ENCODE peak calls at places on chromosomes 6 and 20, in five cellular contexts. B, G, Q, M and S are unnamed samples.

GRCh38 chr20:32780278-32780677 is 18.1 kb downstream of the DNMT3B start:
- DNase-seq in B (no peak), M (no peak), Q (no peak), G (no peak), S (no peak)

GRCh38 chr6:109795994-109796555 is 105.0 kb downstream of the FIG4 start:
- DNase-seq in Q (no peak), M (peak; percentile 52), G (no peak), B (no peak), S (no peak)

GRCh38 chr20:58420798-58421496 is 31.9 kb downstream of the VAPB start:
- DNase-seq in Q (no peak), M (peak; percentile 47), B (no peak), G (no peak), S (no peak)

GRCh38 chr6:153031335-153031955 is 28.9 kb upstream of the MTRF1L start:
- DNase-seq in B (no peak), Q (no peak), M (peak; percentile 34), G (no peak), S (peak; percentile 25)

GRCh38 chr20:4578375-4578774 is 143.3 kb upstream of the PRND start:
- DNase-seq in G (no peak), Q (no peak), B (no peak), M (no peak), S (no peak)

GRCh38 chr6:153568601-153569000 is 437.5 kb upstream of the RGS17 start:
- DNase-seq in Q (no peak), G (no peak), B (no peak), M (peak; percentile 71), S (no peak)

GRCh38 chr20:63855363-63856110 is 5.8 kb upstream of the ABHD16B start:
- DNase-seq in Q (no peak), M (no peak), G (no peak), B (no peak), S (no peak)

GRCh38 chr20:43983359-43983758 is 68.7 kb downstream of the TOX2 start:
- DNase-seq in Q (no peak), B (peak; percentile 50), G (no peak), M (no peak), S (no peak)

GRCh38 chr20:22717466-22717865 is 133.1 kb upstream of the FOXA2 start:
- DNase-seq in B (no peak), G (no peak), Q (no peak), M (peak; percentile 44), S (no peak)

GRCh38 chr20:41482647-41483552 is 116.3 kb upstream of the EMILIN3 start:
- DNase-seq in M (peak; percentile 86), B (no peak), Q (no peak), G (no peak), S (no peak)

GRCh38 chr6:39347906-39348585 is 25.5 kb upstream of the KCNK16 start:
- DNase-seq in Q (peak; percentile 69), B (peak; percentile 83), M (peak; percentile 82), G (peak; percentile 78), S (no peak)

GRCh38 chr6:140977425-140977824 is 1155.3 kb upstream of the GJE1 start:
- DNase-seq in B (no peak), Q (no peak), G (no peak), M (peak; percentile 34), S (no peak)

GRCh38 chr6:133553652-133554051 is 312.5 kb downstream of the EYA4 start:
- DNase-seq in B (no peak), Q (no peak), M (peak; percentile 87), G (no peak), S (peak; percentile 10)

GRCh38 chr6:1382883-1383728 is 6.3 kb upstream of the FOXF2 start:
- DNase-seq in Q (no peak), B (peak; percentile 78), G (no peak), M (no peak), S (no peak)

GRCh38 chr6:141483561-141484061 is 649.1 kb upstream of the GJE1 start:
- DNase-seq in M (peak; percentile 95), B (no peak), Q (no peak), G (no peak), S (peak; percentile 87)

GRCh38 chr6:11224252-11224965 is 8.1 kb downstream of the NEDD9 start:
- DNase-seq in G (no peak), M (no peak), B (no peak), Q (no peak), S (no peak)

GRCh38 chr6:108748063-108748462 is 100.2 kb upstream of the ARMC2 start:
- DNase-seq in M (no peak), B (no peak), G (no peak), Q (no peak), S (no peak)

GRCh38 chr6:38702471-38703397 is at the start of gene GLO1:
- DNase-seq in B (peak; percentile 97), M (peak; percentile 99), G (peak; percentile 98), Q (peak; percentile 97), S (peak; percentile 83)

GRCh38 chr6:166203641-166204222 is 36.1 kb upstream of the TBXT start:
- DNase-seq in Q (no peak), G (no peak), B (no peak), M (no peak), S (no peak)

GRCh38 chr20:20664795-20665194 is 47.6 kb downstream of the RALGAPA2 start:
- DNase-seq in M (peak; percentile 52), Q (no peak), G (no peak), B (no peak), S (peak; percentile 10)

GRCh38 chr6:3769610-3770009 is 18.1 kb upstream of the PXDC1 start:
- DNase-seq in Q (no peak), B (no peak), G (no peak), M (peak; percentile 72), S (no peak)

GRCh38 chr6:90103056-90103793 is 193.4 kb downstream of the BACH2 start:
- DNase-seq in B (no peak), G (no peak), M (peak; percentile 29), Q (no peak), S (no peak)

GRCh38 chr20:63337786-63338420 is 23.2 kb downstream of the CHRNA4 start:
- DNase-seq in G (no peak), M (peak; percentile 68), Q (no peak), B (no peak), S (no peak)

GRCh38 chr20:7704021-7704420 is 236.2 kb downstream of the HAO1 start:
- DNase-seq in G (no peak), Q (no peak), M (no peak), B (no peak), S (no peak)

GRCh38 chr6:148513145-148514071 is 170.8 kb downstream of the SASH1 start:
- DNase-seq in M (peak; percentile 59), G (no peak), B (no peak), Q (no peak), S (no peak)

GRCh38 chr20:40600441-40601235 is 88.4 kb downstream of the MAFB start:
- DNase-seq in G (no peak), B (no peak), Q (no peak), M (no peak), S (peak; percentile 42)

DNA sequence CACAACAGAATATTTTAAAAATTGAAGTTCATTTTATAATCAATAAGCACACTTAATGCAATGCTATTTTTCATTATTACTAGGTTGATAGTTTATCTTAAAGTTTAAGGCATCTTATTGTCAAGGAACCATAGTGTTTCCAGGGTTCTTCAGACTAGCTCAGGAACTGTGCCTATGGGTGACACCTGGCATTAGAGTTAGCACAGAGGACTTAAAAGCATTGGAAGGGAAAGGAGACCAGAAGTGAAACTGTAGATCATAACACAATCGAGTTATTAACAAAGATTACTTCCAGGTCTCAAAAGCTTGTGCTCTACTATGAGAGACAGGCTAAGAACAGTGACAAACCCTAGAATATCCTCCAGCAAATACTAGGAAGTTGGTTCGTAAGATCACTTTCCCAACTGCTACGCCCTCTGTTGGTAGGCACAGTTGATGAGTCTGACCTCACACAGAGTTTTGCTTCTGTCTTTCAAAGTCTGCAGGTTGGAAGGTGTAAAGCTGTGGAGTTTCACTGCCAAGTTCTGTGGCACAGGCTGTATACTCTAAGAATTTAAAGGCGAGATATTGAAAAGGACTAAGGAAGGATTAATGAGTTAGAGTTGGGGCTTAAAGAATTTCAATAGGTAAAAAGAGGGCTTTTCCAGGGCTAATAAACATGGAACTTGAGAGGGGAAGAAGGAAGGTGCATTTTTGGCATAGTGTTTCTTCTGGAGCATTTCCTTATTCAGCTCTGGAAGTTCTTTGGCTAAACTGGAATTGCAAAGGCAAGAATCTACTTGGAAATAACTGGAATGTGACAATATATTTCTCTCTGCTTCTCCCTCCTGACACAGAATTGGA is 531.3 kb upstream of the JAG1 start:
- DNase-seq in Q (no peak), M (peak; percentile 88), B (peak; percentile 69), G (peak; percentile 48), S (peak; percentile 58)
- TF ChIP-seq CTCF in Q (peak; percentile 66), M (peak; percentile 96), B (peak; percentile 91), G (peak; percentile 80), S (peak; percentile 98)

GRCh38 chr6:56959938-56960337 is 5.0 kb downstream of the BEND6 start:
- DNase-seq in M (peak; percentile 55), B (no peak), G (no peak), Q (no peak), S (no peak)

GRCh38 chr6:56962451-56962850 is 7.5 kb downstream of the BEND6 start:
- DNase-seq in B (no peak), G (no peak), M (no peak), Q (no peak), S (no peak)

GRCh38 chr6:56963043-56963442 is 8.1 kb downstream of the BEND6 start:
- DNase-seq in G (no peak), M (no peak), Q (no peak), B (no peak), S (no peak)

GRCh38 chr6:56959094-56959493 is 4.2 kb downstream of the BEND6 start:
- DNase-seq in Q (no peak), G (no peak), B (no peak), M (no peak), S (no peak)

GRCh38 chr6:56961151-56961550 is 6.2 kb downstream of the BEND6 start:
- DNase-seq in G (no peak), B (no peak), Q (no peak), M (no peak), S (no peak)
- TF ChIP-seq CTCF in G (no peak), B (no peak), Q (no peak), M (no peak), S (no peak)

GRCh38 chr6:31075528-31075927 is 36.8 kb downstream of the C6orf15 start:
- DNase-seq in Q (no peak), M (peak; percentile 63), G (no peak), B (no peak), S (no peak)

GRCh38 chr6:31068738-31069340 is 43.5 kb downstream of the C6orf15 start:
- DNase-seq in Q (peak; percentile 70), B (peak; percentile 88), G (peak; percentile 83), M (peak; percentile 89), S (peak; percentile 47)

GRCh38 chr6:31074406-31074805 is 38.0 kb downstream of the C6orf15 start:
- DNase-seq in M (no peak), G (no peak), Q (no peak), B (no peak), S (no peak)

GRCh38 chr6:31067881-31068737 is 44.3 kb downstream of the C6orf15 start:
- DNase-seq in Q (no peak), G (no peak), M (no peak), B (no peak), S (no peak)

DNA sequence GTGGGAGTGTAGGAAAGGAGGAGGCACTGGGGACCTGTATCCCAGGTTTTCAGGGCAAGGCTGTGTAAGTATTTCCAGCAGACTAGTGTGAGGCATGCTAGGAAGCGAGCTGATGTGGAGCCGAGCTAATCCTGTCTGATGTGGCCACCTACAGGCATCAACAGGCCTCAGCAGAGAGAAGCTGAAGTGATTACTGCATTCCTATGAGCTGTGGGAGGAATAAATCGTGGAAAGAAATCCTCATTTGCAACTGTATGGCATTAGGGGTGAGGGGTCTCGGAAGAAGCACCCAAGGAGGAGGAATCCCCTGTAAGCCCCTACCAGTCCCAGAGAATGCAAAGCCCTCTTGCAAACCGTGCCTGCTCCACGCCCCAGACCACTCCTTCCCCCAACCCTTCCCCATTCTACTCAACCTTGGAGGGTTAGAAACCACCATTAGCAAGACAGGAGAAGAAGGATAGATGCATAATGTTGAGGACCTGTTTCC is 41.6 kb downstream of the C6orf15 start:
- DNase-seq in Q (no peak), M (peak; percentile 94), B (peak; percentile 83), G (no peak), S (peak; percentile 45)
- TF ChIP-seq CTCF in Q (peak; percentile 61), M (peak; percentile 89), B (peak; percentile 74), G (peak; percentile 34), S (peak; percentile 86)

GRCh38 chr6:85677243-85677956 is 34.7 kb upstream of the SYNCRIP start:
- DNase-seq in Q (no peak), G (no peak), B (no peak), M (peak; percentile 53), S (no peak)
- TF ChIP-seq CTCF in Q (no peak), G (peak; percentile 20), B (peak; percentile 26), M (peak; percentile 38), S (peak; percentile 44)